ENCODE peak calls at places on chromosomes 13 and 19, in five cellular contexts. E is A673, W is breast epithelium, C is H1, N is pancreas. L is an unnamed sample. For H3K4me1, the result is how much of the 10 kb centered on the place peaks cover.

GRCh38 chr13:29507356-29507755 is 88.1 kb downstream of the SLC7A1 start:
- DNase-seq in W (no peak), E (no peak), N (no peak), C (no peak), L (no peak)

GRCh38 chr13:99617474-99618255 is 116.4 kb downstream of the TM9SF2 start:
- DNase-seq in C (peak), N (no peak), W (no peak), E (peak), L (peak)

GRCh38 chr13:44868397-44868796 is 120.9 kb downstream of the NUFIP1 start:
- DNase-seq in C (no peak), N (no peak), W (no peak), E (no peak), L (no peak)

GRCh38 chr19:31459430-31459829 is 110.2 kb upstream of the TSHZ3 start:
- DNase-seq in N (no peak), E (no peak), C (no peak), W (no peak), L (no peak)

GRCh38 chr19:7865262-7865911 is 8.8 kb downstream of the PRR36 start:
- DNase-seq in N (no peak), W (no peak), C (no peak), E (no peak), L (no peak)

GRCh38 chr13:99996177-99996705 is 14.7 kb downstream of the ZIC2 start:
- DNase-seq in E (peak), C (no peak), N (no peak), W (no peak), L (no peak)

GRCh38 chr19:3285647-3286176 is 61.3 kb downstream of the CELF5 start:
- DNase-seq in C (peak), E (no peak), W (no peak), N (no peak), L (no peak)

GRCh38 chr19:51337861-51338562 is 3.9 kb downstream of the VSIG10L start:
- DNase-seq in E (no peak), N (no peak), W (no peak), C (no peak), L (no peak)

GRCh38 chr13:24280722-24281121 is 28.7 kb upstream of the C1QTNF9 start:
- DNase-seq in W (no peak), C (no peak), E (no peak), N (no peak), L (no peak)

GRCh38 chr19:32469796-32470195 is 64.2 kb downstream of the DPY19L3 start:
- DNase-seq in C (no peak), N (no peak), W (no peak), E (no peak), L (no peak)

DNA sequence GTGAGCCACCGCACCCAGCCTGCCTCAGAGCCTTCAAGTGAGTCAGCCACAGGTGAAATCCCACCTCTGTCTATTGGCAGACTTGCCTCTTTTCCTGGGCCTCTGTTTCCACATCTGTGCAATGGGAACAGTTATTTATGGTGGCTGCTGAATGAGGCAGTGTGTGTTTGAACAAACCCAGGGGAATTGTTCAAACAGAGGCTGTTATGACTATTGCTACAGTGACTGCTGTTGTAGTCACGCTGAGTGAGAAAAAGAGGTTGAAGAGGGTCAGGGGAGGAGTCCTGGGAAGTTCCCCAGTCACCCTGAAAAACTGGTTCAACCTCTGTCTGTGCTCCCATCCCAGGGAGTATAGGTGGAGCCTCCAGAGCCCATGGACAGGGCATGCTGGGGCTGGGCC is at the start of gene CEACAM19:
- DNase-seq in C (no peak), N (no peak), E (no peak), W (no peak), L (no peak)
- H3K27ac ChIP-seq in C (no peak), N (no peak), E (no peak), W (no peak), L (no peak)

GRCh38 chr19:12722566-12723382 is 958 bp downstream of the TNPO2 start:
- DNase-seq in C (peak), E (peak), N (peak), W (peak), L (peak)

GRCh38 chr19:12723383-12723642 is 419 bp downstream of the TNPO2 start:
- DNase-seq in E (peak), C (no peak), N (no peak), W (no peak), L (no peak)

GRCh38 chr19:12721656-12722565 is 1.8 kb downstream of the TNPO2 start:
- DNase-seq in E (peak), W (peak), C (peak), N (peak), L (peak)

GRCh38 chr19:12720851-12721655 is 2.7 kb downstream of the TNPO2 start:
- DNase-seq in N (no peak), C (peak), W (no peak), E (no peak), L (peak)

DNA sequence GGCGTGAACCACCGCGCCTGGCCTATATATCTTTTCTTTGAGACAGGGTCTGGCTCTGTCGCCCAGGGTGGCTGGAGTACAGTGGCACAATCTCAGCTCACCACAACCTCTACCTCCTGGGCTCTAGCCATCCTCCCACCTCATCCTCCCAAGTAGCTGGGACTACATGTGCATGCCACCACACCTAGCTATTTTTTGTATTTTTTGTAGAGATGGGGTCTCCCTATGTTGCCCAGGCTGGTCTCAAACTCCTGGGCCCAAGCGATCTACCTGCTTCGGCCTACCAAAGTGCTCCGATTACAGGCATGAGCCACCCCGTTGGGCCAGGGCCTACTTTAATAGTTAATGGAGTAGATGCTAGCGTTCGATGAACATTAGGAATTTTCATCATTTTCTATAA is 3.4 kb downstream of the TNPO2 start:
- DNase-seq in N (no peak), W (no peak), C (no peak), E (no peak), L (no peak)
- H3K4me1 ChIP-seq in N (under half), W (under half), C (under half), E (under half), L (under half)

DNA sequence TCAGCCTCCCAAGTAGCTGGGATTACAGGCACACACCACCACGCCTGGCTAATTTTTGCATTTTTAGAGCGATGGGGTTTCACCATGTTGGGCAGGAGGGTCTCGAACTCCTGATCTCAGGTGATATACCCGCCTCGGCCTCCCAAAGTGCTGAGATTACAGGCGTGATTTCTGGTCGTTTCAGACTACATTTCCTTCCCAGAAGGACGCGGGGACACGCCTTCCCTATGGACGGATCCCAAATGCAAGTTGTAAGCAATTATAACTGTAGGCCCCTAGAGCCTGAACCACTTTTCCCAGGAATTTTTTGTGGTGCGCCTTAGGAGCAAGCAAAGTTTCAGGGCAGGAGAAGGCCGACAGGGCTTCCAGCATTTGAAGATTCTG is 17.8 kb upstream of the ZNF331 start:
- DNase-seq in W (no peak), E (no peak), N (no peak), C (no peak), L (no peak)
- H3K27ac ChIP-seq in W (peak), E (peak), N (peak), C (no peak), L (peak)

GRCh38 chr19:10228393-10228792 is 2.7 kb downstream of the S1PR2 start:
- DNase-seq in E (no peak), N (no peak), C (no peak), W (no peak), L (no peak)
- H3K4me1 ChIP-seq in E (under half), N (under half), C (under half), W (under half), L (under half)

DNA sequence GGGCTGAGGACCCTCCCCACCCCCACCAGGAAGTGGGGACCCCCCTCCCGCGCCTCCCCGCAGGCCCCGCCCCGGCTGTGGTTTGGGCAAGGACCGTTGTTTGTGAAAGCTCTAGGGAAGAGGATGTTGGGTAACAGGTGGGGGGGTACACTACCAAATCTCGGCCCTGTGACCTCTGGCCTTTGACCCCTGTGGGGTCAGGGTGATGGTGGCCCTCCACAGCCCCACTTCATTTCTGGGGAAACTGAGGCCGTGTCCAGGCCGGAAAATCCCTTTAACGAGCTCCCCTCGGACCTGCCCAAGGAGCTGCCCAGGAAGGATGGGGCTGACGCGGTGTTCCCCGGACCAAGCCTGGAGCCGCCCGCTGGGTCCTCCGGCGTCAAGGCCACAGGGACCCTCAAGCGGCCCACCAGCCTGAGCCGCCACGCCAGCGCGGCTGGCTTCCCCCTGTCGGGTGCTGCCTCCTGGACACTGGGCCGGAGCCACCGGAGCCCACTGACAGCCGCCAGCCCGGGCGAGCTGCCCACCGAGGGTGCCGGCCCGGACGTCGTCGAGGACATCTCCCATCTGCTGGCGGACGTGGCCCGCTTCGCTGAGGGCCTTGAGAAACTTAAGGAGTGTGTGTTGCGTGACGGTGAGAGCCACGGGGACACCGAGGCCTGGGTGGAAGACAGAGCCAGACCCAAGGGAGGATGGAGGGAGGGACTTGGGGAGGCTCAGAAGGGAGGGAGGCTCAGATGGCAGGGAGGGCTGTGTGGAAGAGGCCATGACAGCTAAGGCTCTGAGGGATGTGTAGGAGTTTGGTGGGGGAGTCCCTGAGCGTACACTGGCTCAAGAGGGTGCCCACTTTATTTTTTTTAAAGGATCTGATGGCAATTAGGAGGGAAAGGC is 1.4 kb downstream of the ARHGAP45 start:
- DNase-seq in C (peak), W (no peak), E (no peak), N (no peak), L (peak)
- H3K27ac ChIP-seq in C (no peak), W (peak), E (no peak), N (peak), L (no peak)